ENCODE peak calls at places on chromosome 1, in seven cellular contexts. One of them, this sample, is unnamed.

GRCh38 chr1:21292991-21293536 is 2.8 kb upstream of the ECE1 start:
- DNase-seq in iPS-NIHi11: no peak
- DNase-seq in retina: no peak
- DNase-seq in GM23248: no peak
- DNase-seq in iPS DF 6.9: no peak
- DNase-seq in left ventricle myocardium superior: peak; percentile 57
- DNase-seq in GM13976: peak; percentile 63
- DNase-seq in this sample: no peak

GRCh38 chr1:230301322-230301721 is 124.8 kb downstream of the PGBD5 start:
- DNase-seq in iPS-NIHi11: no peak
- DNase-seq in retina: no peak
- DNase-seq in GM23248: no peak
- DNase-seq in iPS DF 6.9: no peak
- DNase-seq in left ventricle myocardium superior: peak; percentile 32
- DNase-seq in GM13976: no peak
- DNase-seq in this sample: no peak

GRCh38 chr1:162302660-162303344 is 73.9 kb downstream of the SPATA46 start:
- DNase-seq in iPS-NIHi11: no peak
- DNase-seq in retina: no peak
- DNase-seq in GM23248: peak; percentile 33
- DNase-seq in iPS DF 6.9: no peak
- DNase-seq in left ventricle myocardium superior: no peak
- DNase-seq in GM13976: no peak
- DNase-seq in this sample: no peak

GRCh38 chr1:56320873-56321272 is 258.5 kb downstream of the PLPP3 start:
- DNase-seq in iPS-NIHi11: no peak
- DNase-seq in retina: no peak
- DNase-seq in GM23248: no peak
- DNase-seq in iPS DF 6.9: no peak
- DNase-seq in left ventricle myocardium superior: peak; percentile 71
- DNase-seq in GM13976: no peak
- DNase-seq in this sample: no peak

GRCh38 chr1:147771216-147772125 is 11.1 kb upstream of the GJA5 start:
- DNase-seq in iPS-NIHi11: no peak
- DNase-seq in retina: no peak
- DNase-seq in GM23248: peak; percentile 77
- DNase-seq in iPS DF 6.9: no peak
- DNase-seq in left ventricle myocardium superior: peak; percentile 84
- DNase-seq in GM13976: no peak
- DNase-seq in this sample: no peak

GRCh38 chr1:27934818-27935549 is at the start of gene SMPDL3B:
- DNase-seq in iPS-NIHi11: peak; percentile 89
- DNase-seq in retina: peak; percentile 22
- DNase-seq in GM23248: peak; percentile 19
- DNase-seq in iPS DF 6.9: no peak
- DNase-seq in left ventricle myocardium superior: no peak
- DNase-seq in GM13976: no peak
- DNase-seq in this sample: peak; percentile 79

GRCh38 chr1:156412653-156413309 is 43.8 kb downstream of the RHBG start:
- DNase-seq in iPS-NIHi11: no peak
- DNase-seq in retina: no peak
- DNase-seq in GM23248: no peak
- DNase-seq in iPS DF 6.9: no peak
- DNase-seq in left ventricle myocardium superior: no peak
- DNase-seq in GM13976: no peak
- DNase-seq in this sample: no peak

GRCh38 chr1:211492511-211493132 is 660 bp upstream of the RD3 start:
- DNase-seq in iPS-NIHi11: no peak
- DNase-seq in retina: no peak
- DNase-seq in GM23248: peak; percentile 34
- DNase-seq in iPS DF 6.9: no peak
- DNase-seq in left ventricle myocardium superior: no peak
- DNase-seq in GM13976: no peak
- DNase-seq in this sample: no peak

GRCh38 chr1:160046494-160047115 is 14.8 kb upstream of the PIGM start:
- DNase-seq in iPS-NIHi11: peak; percentile 81
- DNase-seq in retina: peak; percentile 57
- DNase-seq in GM23248: peak; percentile 76
- DNase-seq in iPS DF 6.9: no peak
- DNase-seq in left ventricle myocardium superior: peak; percentile 58
- DNase-seq in GM13976: peak; percentile 81
- DNase-seq in this sample: peak; percentile 65

GRCh38 chr1:232477728-232478127 is 152.2 kb downstream of the SIPA1L2 start:
- DNase-seq in iPS-NIHi11: no peak
- DNase-seq in retina: peak; percentile 24
- DNase-seq in GM23248: peak; percentile 95
- DNase-seq in iPS DF 6.9: no peak
- DNase-seq in left ventricle myocardium superior: no peak
- DNase-seq in GM13976: no peak
- DNase-seq in this sample: no peak

GRCh38 chr1:81670286-81670685 is 130.4 kb upstream of the ADGRL2 start:
- DNase-seq in iPS-NIHi11: peak; percentile 24
- DNase-seq in retina: no peak
- DNase-seq in GM23248: peak; percentile 97
- DNase-seq in iPS DF 6.9: no peak
- DNase-seq in left ventricle myocardium superior: peak; percentile 65
- DNase-seq in GM13976: no peak
- DNase-seq in this sample: no peak

GRCh38 chr1:214637722-214638473 is 34.9 kb downstream of the CENPF start:
- DNase-seq in iPS-NIHi11: peak; percentile 39
- DNase-seq in retina: peak; percentile 11
- DNase-seq in GM23248: peak; percentile 75
- DNase-seq in iPS DF 6.9: peak; percentile 20
- DNase-seq in left ventricle myocardium superior: no peak
- DNase-seq in GM13976: peak; percentile 13
- DNase-seq in this sample: no peak

GRCh38 chr1:160058087-160058486 is 11.9 kb downstream of the KCNJ10 start:
- DNase-seq in iPS-NIHi11: no peak
- DNase-seq in retina: no peak
- DNase-seq in GM23248: peak; percentile 44
- DNase-seq in iPS DF 6.9: no peak
- DNase-seq in left ventricle myocardium superior: no peak
- DNase-seq in GM13976: no peak
- DNase-seq in this sample: no peak

GRCh38 chr1:184186167-184186566 is 134.6 kb downstream of the TSEN15 start:
- DNase-seq in iPS-NIHi11: no peak
- DNase-seq in retina: no peak
- DNase-seq in GM23248: no peak
- DNase-seq in iPS DF 6.9: no peak
- DNase-seq in left ventricle myocardium superior: no peak
- DNase-seq in GM13976: no peak
- DNase-seq in this sample: no peak

GRCh38 chr1:40243371-40243770 is 4.4 kb upstream of the TMCO2 start:
- DNase-seq in iPS-NIHi11: no peak
- DNase-seq in retina: no peak
- DNase-seq in GM23248: no peak
- DNase-seq in iPS DF 6.9: no peak
- DNase-seq in left ventricle myocardium superior: no peak
- DNase-seq in GM13976: no peak
- DNase-seq in this sample: no peak

GRCh38 chr1:19620786-19621185 is 23.3 kb upstream of the NBL1 start:
- DNase-seq in iPS-NIHi11: no peak
- DNase-seq in retina: no peak
- DNase-seq in GM23248: peak; percentile 74
- DNase-seq in iPS DF 6.9: no peak
- DNase-seq in left ventricle myocardium superior: no peak
- DNase-seq in GM13976: no peak
- DNase-seq in this sample: no peak

GRCh38 chr1:187067160-187067559 is 238.4 kb downstream of the PLA2G4A start:
- DNase-seq in iPS-NIHi11: peak; percentile 31
- DNase-seq in retina: no peak
- DNase-seq in GM23248: no peak
- DNase-seq in iPS DF 6.9: no peak
- DNase-seq in left ventricle myocardium superior: no peak
- DNase-seq in GM13976: no peak
- DNase-seq in this sample: no peak

GRCh38 chr1:174726880-174727585 is 272.7 kb upstream of the CACYBP start:
- DNase-seq in iPS-NIHi11: no peak
- DNase-seq in retina: no peak
- DNase-seq in GM23248: no peak
- DNase-seq in iPS DF 6.9: no peak
- DNase-seq in left ventricle myocardium superior: no peak
- DNase-seq in GM13976: no peak
- DNase-seq in this sample: no peak

GRCh38 chr1:93111561-93111960 is 32.5 kb downstream of the MTF2 start:
- DNase-seq in iPS-NIHi11: no peak
- DNase-seq in retina: no peak
- DNase-seq in GM23248: peak; percentile 28
- DNase-seq in iPS DF 6.9: no peak
- DNase-seq in left ventricle myocardium superior: no peak
- DNase-seq in GM13976: no peak
- DNase-seq in this sample: no peak

GRCh38 chr1:63545780-63546179 is 22.5 kb downstream of the EFCAB7 start:
- DNase-seq in iPS-NIHi11: no peak
- DNase-seq in retina: no peak
- DNase-seq in GM23248: peak; percentile 64
- DNase-seq in iPS DF 6.9: no peak
- DNase-seq in left ventricle myocardium superior: no peak
- DNase-seq in GM13976: no peak
- DNase-seq in this sample: no peak

This sample was measured in WERI-Rb-1.